ENCODE peak calls at places on chromosome 13, in six cellular contexts. One of them, this sample, is unnamed.

GRCh38 chr13:84997858-84998257 is 801.4 kb downstream of the SLITRK6 start:
- DNase-seq in endothelial cell of umbilical vein: no peak
- DNase-seq in uterus: no peak
- DNase-seq in Peyer's patch: no peak
- DNase-seq in esophagus squamous epithelium: no peak
- DNase-seq in IMR-90: no peak
- DNase-seq in this sample: no peak

GRCh38 chr13:106533101-106533939 is 2.1 kb downstream of the EFNB2 start:
- DNase-seq in esophagus squamous epithelium: no peak
- DNase-seq in Peyer's patch: peak; percentile 92
- DNase-seq in IMR-90: peak; percentile 78
- DNase-seq in uterus: peak; percentile 80
- DNase-seq in endothelial cell of umbilical vein: peak; percentile 81
- DNase-seq in this sample: peak; percentile 59

GRCh38 chr13:46926856-46927625 is 30.2 kb upstream of the HTR2A start:
- DNase-seq in IMR-90: peak; percentile 9
- DNase-seq in uterus: no peak
- DNase-seq in esophagus squamous epithelium: no peak
- DNase-seq in Peyer's patch: no peak
- DNase-seq in endothelial cell of umbilical vein: no peak
- DNase-seq in this sample: no peak

GRCh38 chr13:40665061-40665753 is 1.2 kb downstream of the FOXO1 start:
- DNase-seq in uterus: peak; percentile 48
- DNase-seq in Peyer's patch: peak; percentile 72
- DNase-seq in esophagus squamous epithelium: no peak
- DNase-seq in IMR-90: no peak
- DNase-seq in endothelial cell of umbilical vein: no peak
- DNase-seq in this sample: peak; percentile 58

GRCh38 chr13:73171926-73172325 is 113.1 kb downstream of the KLF5 start:
- DNase-seq in uterus: no peak
- DNase-seq in endothelial cell of umbilical vein: no peak
- DNase-seq in IMR-90: peak; percentile 46
- DNase-seq in esophagus squamous epithelium: no peak
- DNase-seq in Peyer's patch: no peak
- DNase-seq in this sample: no peak

GRCh38 chr13:35917252-35917941 is 213.8 kb downstream of the DCLK1 start:
- DNase-seq in Peyer's patch: no peak
- DNase-seq in endothelial cell of umbilical vein: no peak
- DNase-seq in IMR-90: no peak
- DNase-seq in esophagus squamous epithelium: no peak
- DNase-seq in uterus: no peak
- DNase-seq in this sample: no peak

GRCh38 chr13:100333141-100333540 is 244.2 kb downstream of the PCCA start:
- DNase-seq in esophagus squamous epithelium: no peak
- DNase-seq in Peyer's patch: no peak
- DNase-seq in uterus: no peak
- DNase-seq in endothelial cell of umbilical vein: no peak
- DNase-seq in IMR-90: no peak
- DNase-seq in this sample: no peak

GRCh38 chr13:74452176-74452575 is 318.0 kb upstream of the KLF12 start:
- DNase-seq in esophagus squamous epithelium: no peak
- DNase-seq in uterus: no peak
- DNase-seq in Peyer's patch: no peak
- DNase-seq in IMR-90: peak; percentile 1
- DNase-seq in endothelial cell of umbilical vein: no peak
- DNase-seq in this sample: no peak

GRCh38 chr13:55516610-55517009 is 1624.1 kb upstream of the PRR20A start:
- DNase-seq in Peyer's patch: no peak
- DNase-seq in uterus: no peak
- DNase-seq in endothelial cell of umbilical vein: no peak
- DNase-seq in esophagus squamous epithelium: no peak
- DNase-seq in IMR-90: no peak
- DNase-seq in this sample: no peak

GRCh38 chr13:93231867-93232266 is 5.3 kb downstream of the GPC6 start:
- DNase-seq in Peyer's patch: no peak
- DNase-seq in uterus: no peak
- DNase-seq in IMR-90: no peak
- DNase-seq in endothelial cell of umbilical vein: no peak
- DNase-seq in esophagus squamous epithelium: no peak
- DNase-seq in this sample: no peak

GRCh38 chr13:37868691-37869505 is 674 bp downstream of the TRPC4 start:
- DNase-seq in IMR-90: peak; percentile 50
- DNase-seq in Peyer's patch: no peak
- DNase-seq in uterus: no peak
- DNase-seq in endothelial cell of umbilical vein: peak; percentile 28
- DNase-seq in esophagus squamous epithelium: no peak
- DNase-seq in this sample: no peak

GRCh38 chr13:59893261-59893660 is 270.5 kb downstream of the DIAPH3 start:
- DNase-seq in IMR-90: no peak
- DNase-seq in endothelial cell of umbilical vein: no peak
- DNase-seq in esophagus squamous epithelium: no peak
- DNase-seq in uterus: no peak
- DNase-seq in Peyer's patch: no peak
- DNase-seq in this sample: no peak

GRCh38 chr13:31043891-31044657 is 111.6 kb downstream of the TEX26 start:
- DNase-seq in uterus: peak; percentile 81
- DNase-seq in Peyer's patch: peak; percentile 83
- DNase-seq in endothelial cell of umbilical vein: peak; percentile 83
- DNase-seq in esophagus squamous epithelium: peak; percentile 39
- DNase-seq in IMR-90: peak; percentile 81
- DNase-seq in this sample: peak; percentile 86

GRCh38 chr13:44718467-44718866 is 142.3 kb upstream of the TSC22D1 start:
- DNase-seq in esophagus squamous epithelium: no peak
- DNase-seq in uterus: no peak
- DNase-seq in IMR-90: no peak
- DNase-seq in endothelial cell of umbilical vein: no peak
- DNase-seq in Peyer's patch: no peak
- DNase-seq in this sample: no peak

GRCh38 chr13:113990321-113990837 is 16.5 kb upstream of the C13orf46 start:
- DNase-seq in uterus: peak; percentile 7
- DNase-seq in IMR-90: no peak
- DNase-seq in endothelial cell of umbilical vein: no peak
- DNase-seq in Peyer's patch: no peak
- DNase-seq in esophagus squamous epithelium: no peak
- DNase-seq in this sample: no peak

GRCh38 chr13:113989585-113990300 is 15.9 kb upstream of the C13orf46 start:
- DNase-seq in uterus: no peak
- DNase-seq in Peyer's patch: no peak
- DNase-seq in esophagus squamous epithelium: no peak
- DNase-seq in endothelial cell of umbilical vein: no peak
- DNase-seq in IMR-90: no peak
- DNase-seq in this sample: peak; percentile 47

GRCh38 chr13:113992276-113993005 is 18.6 kb upstream of the C13orf46 start:
- DNase-seq in esophagus squamous epithelium: no peak
- DNase-seq in IMR-90: no peak
- DNase-seq in endothelial cell of umbilical vein: no peak
- DNase-seq in uterus: no peak
- DNase-seq in Peyer's patch: no peak
- DNase-seq in this sample: no peak

GRCh38 chr13:113991191-113991669 is 17.4 kb upstream of the C13orf46 start:
- DNase-seq in esophagus squamous epithelium: no peak
- DNase-seq in uterus: no peak
- DNase-seq in endothelial cell of umbilical vein: no peak
- DNase-seq in Peyer's patch: no peak
- DNase-seq in IMR-90: no peak
- DNase-seq in this sample: no peak

GRCh38 chr13:113991676-113992179 is 17.9 kb upstream of the C13orf46 start:
- DNase-seq in uterus: no peak
- DNase-seq in Peyer's patch: no peak
- DNase-seq in endothelial cell of umbilical vein: no peak
- DNase-seq in esophagus squamous epithelium: no peak
- DNase-seq in IMR-90: no peak
- DNase-seq in this sample: no peak
- TF ChIP-seq POLR2A in uterus: no peak
- TF ChIP-seq POLR2A in Peyer's patch: no peak
- TF ChIP-seq POLR2A in endothelial cell of umbilical vein: no peak
- TF ChIP-seq POLR2A in esophagus squamous epithelium: no peak
- TF ChIP-seq POLR2A in IMR-90: no peak
- TF ChIP-seq POLR2A in this sample: no peak

GRCh38 chr13:23375007-23375971 is 58.2 kb downstream of the SACS start:
- DNase-seq in uterus: peak; percentile 97
- DNase-seq in Peyer's patch: peak; percentile 97
- DNase-seq in endothelial cell of umbilical vein: peak; percentile 97
- DNase-seq in IMR-90: peak; percentile 92
- DNase-seq in esophagus squamous epithelium: peak; percentile 71
- DNase-seq in this sample: peak; percentile 95
- TF ChIP-seq POLR2A in uterus: peak; percentile 85
- TF ChIP-seq POLR2A in Peyer's patch: no peak
- TF ChIP-seq POLR2A in endothelial cell of umbilical vein: peak; percentile 72
- TF ChIP-seq POLR2A in IMR-90: peak; percentile 82
- TF ChIP-seq POLR2A in esophagus squamous epithelium: no peak
- TF ChIP-seq POLR2A in this sample: peak; percentile 94

DNA sequence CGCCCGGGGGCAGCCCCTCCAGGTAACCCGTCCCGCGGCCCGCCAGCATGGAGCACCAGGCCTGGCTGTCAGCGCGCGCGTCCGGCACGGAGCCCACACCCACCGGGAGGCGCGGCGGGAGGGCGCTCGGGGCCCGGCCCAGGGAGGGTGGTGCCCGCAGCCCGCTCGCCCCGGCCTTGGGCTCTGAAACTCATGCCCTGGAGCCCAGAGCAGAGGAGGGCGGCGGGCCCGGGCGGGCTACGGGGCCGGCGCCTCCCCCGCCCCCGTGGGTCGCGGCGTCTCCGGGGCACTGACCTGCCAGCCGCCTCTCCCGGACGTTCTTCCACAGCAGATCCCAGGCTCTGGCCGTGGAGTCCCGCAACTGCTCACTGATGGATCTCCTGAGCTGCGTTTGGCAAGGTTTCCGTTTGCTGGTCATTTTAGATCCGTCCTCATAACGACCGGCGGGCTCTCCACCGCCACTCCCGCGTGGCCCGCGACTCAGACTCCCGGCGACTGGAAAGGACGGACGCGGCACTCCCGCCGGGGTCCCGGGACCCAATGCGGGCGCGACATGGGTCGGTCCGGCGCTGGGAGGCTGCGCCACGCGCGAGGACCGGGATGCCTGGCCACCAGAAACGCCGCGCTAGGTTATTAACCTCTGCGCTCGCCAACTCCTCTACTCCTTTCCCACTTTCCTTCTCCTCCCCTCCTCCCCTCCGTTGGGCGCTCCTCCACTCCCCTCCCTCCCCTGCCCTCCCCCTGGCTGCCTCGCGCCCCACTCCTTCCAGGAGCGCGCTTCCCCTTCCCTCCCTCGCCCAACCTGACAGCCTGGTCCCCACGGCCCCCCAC is 64.7 kb upstream of the STARD13 start:
- DNase-seq in uterus: peak; percentile 69
- DNase-seq in Peyer's patch: peak; percentile 72
- DNase-seq in endothelial cell of umbilical vein: peak; percentile 49
- DNase-seq in IMR-90: peak; percentile 39
- DNase-seq in esophagus squamous epithelium: no peak
- DNase-seq in this sample: no peak
- TF ChIP-seq POLR2A in uterus: peak; percentile 20
- TF ChIP-seq POLR2A in Peyer's patch: no peak
- TF ChIP-seq POLR2A in endothelial cell of umbilical vein: no peak
- TF ChIP-seq POLR2A in IMR-90: no peak
- TF ChIP-seq POLR2A in esophagus squamous epithelium: no peak
- TF ChIP-seq POLR2A in this sample: no peak

GRCh38 chr13:110388141-110388943 is 81.3 kb downstream of the COL4A2 start:
- DNase-seq in IMR-90: peak; percentile 83
- DNase-seq in Peyer's patch: no peak
- DNase-seq in uterus: peak; percentile 66
- DNase-seq in esophagus squamous epithelium: no peak
- DNase-seq in endothelial cell of umbilical vein: no peak
- DNase-seq in this sample: peak; percentile 16
- TF ChIP-seq POLR2A in IMR-90: peak; percentile 75
- TF ChIP-seq POLR2A in Peyer's patch: no peak
- TF ChIP-seq POLR2A in uterus: peak; percentile 36
- TF ChIP-seq POLR2A in esophagus squamous epithelium: no peak
- TF ChIP-seq POLR2A in endothelial cell of umbilical vein: no peak
- TF ChIP-seq POLR2A in this sample: no peak